ENCODE peak calls at places on chromosomes 13 and 19, in six cellular contexts. S, D, Z, E, U and B are unnamed samples.

GRCh38 chr19:17209126-17210036 is 5.8 kb upstream of the USE1 start:
- DNase-seq in S (peak), D (no peak), Z (peak), E (peak), U (no peak), B (peak)

GRCh38 chr13:51772781-51773180 is 31.2 kb downstream of the DHRS12 start:
- DNase-seq in S (no peak), D (no peak), Z (no peak), E (no peak), U (no peak), B (no peak)

GRCh38 chr19:582497-583197 is 7.0 kb upstream of the HCN2 start:
- DNase-seq in S (no peak), D (no peak), Z (no peak), E (no peak), U (no peak), B (no peak)

GRCh38 chr13:32234914-32235313 is 80.2 kb downstream of the ZAR1L start:
- DNase-seq in S (no peak), D (no peak), Z (no peak), E (no peak), U (no peak), B (no peak)

GRCh38 chr13:38803566-38803965 is 116.7 kb downstream of the FREM2 start:
- DNase-seq in S (no peak), D (no peak), Z (no peak), E (no peak), U (no peak), B (no peak)

GRCh38 chr13:32984857-32985626 is 31.2 kb upstream of the KL start:
- DNase-seq in S (no peak), D (no peak), Z (no peak), E (no peak), U (no peak), B (peak)

GRCh38 chr19:52600639-52601024 is 30.5 kb downstream of the ZNF701 start:
- DNase-seq in S (no peak), D (peak), Z (no peak), E (no peak), U (no peak), B (no peak)

GRCh38 chr13:111915104-111915551 is 151.8 kb upstream of the SOX1 start:
- DNase-seq in S (no peak), D (no peak), Z (no peak), E (no peak), U (no peak), B (no peak)

GRCh38 chr13:30340367-30341184 is 33.2 kb upstream of the KATNAL1 start:
- DNase-seq in S (peak), D (no peak), Z (peak), E (peak), U (no peak), B (no peak)

GRCh38 chr13:77860621-77861020 is 58.0 kb downstream of the EDNRB start:
- DNase-seq in S (no peak), D (no peak), Z (no peak), E (no peak), U (no peak), B (no peak)

GRCh38 chr13:94595943-94596574 is at the start of gene TGDS:
- DNase-seq in S (peak), D (peak), Z (peak), E (peak), U (peak), B (peak)

GRCh38 chr19:1970003-1970805 is 29.2 kb downstream of the CSNK1G2 start:
- DNase-seq in S (no peak), D (no peak), Z (no peak), E (no peak), U (no peak), B (no peak)

GRCh38 chr13:35927554-35927953 is 203.6 kb downstream of the DCLK1 start:
- DNase-seq in S (no peak), D (no peak), Z (no peak), E (no peak), U (no peak), B (no peak)

GRCh38 chr13:46551410-46552301 is 1.3 kb upstream of the LRCH1 start:
- DNase-seq in S (peak), D (peak), Z (peak), E (peak), U (no peak), B (peak)

GRCh38 chr13:65499251-65499650 is 1730.9 kb downstream of the PCDH9 start:
- DNase-seq in S (no peak), D (no peak), Z (no peak), E (no peak), U (no peak), B (no peak)

GRCh38 chr19:18384775-18385174 is 1.2 kb upstream of the GDF15 start:
- DNase-seq in S (no peak), D (no peak), Z (no peak), E (no peak), U (no peak), B (no peak)

GRCh38 chr13:25489238-25489637 is 117.5 kb downstream of the ATP8A2 start:
- DNase-seq in S (no peak), D (no peak), Z (no peak), E (no peak), U (no peak), B (no peak)

GRCh38 chr13:27466513-27466912 is 16.1 kb upstream of the MTIF3 start:
- DNase-seq in S (no peak), D (no peak), Z (no peak), E (no peak), U (no peak), B (no peak)

GRCh38 chr19:4375620-4376228 is 24.6 kb downstream of the SH3GL1 start:
- DNase-seq in S (peak), D (peak), Z (no peak), E (peak), U (peak), B (no peak)

GRCh38 chr19:53864308-53864836 is 3.3 kb upstream of the MYADM start:
- DNase-seq in S (no peak), D (peak), Z (no peak), E (no peak), U (no peak), B (no peak)

GRCh38 chr13:113996081-113996911 is 22.4 kb upstream of the C13orf46 start:
- DNase-seq in S (no peak), D (no peak), Z (no peak), E (no peak), U (no peak), B (no peak)

GRCh38 chr13:28037399-28037798 is 48.9 kb upstream of the URAD start:
- DNase-seq in S (no peak), D (no peak), Z (peak), E (no peak), U (no peak), B (no peak)

GRCh38 chr13:42041017-42041683 is 7.3 kb upstream of the DGKH start:
- DNase-seq in S (peak), D (no peak), Z (peak), E (peak), U (peak), B (peak)

GRCh38 chr19:844300-844971 is 3.6 kb downstream of the PRTN3 start:
- DNase-seq in S (no peak), D (no peak), Z (no peak), E (peak), U (no peak), B (no peak)

GRCh38 chr19:38319421-38320258 is at the start of gene KCNK6:
- DNase-seq in S (peak), D (no peak), Z (no peak), E (no peak), U (no peak), B (peak)

GRCh38 chr13:20412761-20413355 is 112.8 kb downstream of the CRYL1 start:
- DNase-seq in S (no peak), D (no peak), Z (no peak), E (no peak), U (no peak), B (no peak)

GRCh38 chr13:41691276-41691675 is 233.9 kb downstream of the RGCC start:
- DNase-seq in S (no peak), D (no peak), Z (no peak), E (no peak), U (no peak), B (no peak)

GRCh38 chr13:25973085-25973484 is 78.7 kb downstream of the SHISA2 start:
- DNase-seq in S (no peak), D (no peak), Z (no peak), E (no peak), U (no peak), B (no peak)

GRCh38 chr13:93505104-93505952 is 278.7 kb downstream of the GPC6 start:
- DNase-seq in S (no peak), D (peak), Z (no peak), E (no peak), U (no peak), B (no peak)

DNA sequence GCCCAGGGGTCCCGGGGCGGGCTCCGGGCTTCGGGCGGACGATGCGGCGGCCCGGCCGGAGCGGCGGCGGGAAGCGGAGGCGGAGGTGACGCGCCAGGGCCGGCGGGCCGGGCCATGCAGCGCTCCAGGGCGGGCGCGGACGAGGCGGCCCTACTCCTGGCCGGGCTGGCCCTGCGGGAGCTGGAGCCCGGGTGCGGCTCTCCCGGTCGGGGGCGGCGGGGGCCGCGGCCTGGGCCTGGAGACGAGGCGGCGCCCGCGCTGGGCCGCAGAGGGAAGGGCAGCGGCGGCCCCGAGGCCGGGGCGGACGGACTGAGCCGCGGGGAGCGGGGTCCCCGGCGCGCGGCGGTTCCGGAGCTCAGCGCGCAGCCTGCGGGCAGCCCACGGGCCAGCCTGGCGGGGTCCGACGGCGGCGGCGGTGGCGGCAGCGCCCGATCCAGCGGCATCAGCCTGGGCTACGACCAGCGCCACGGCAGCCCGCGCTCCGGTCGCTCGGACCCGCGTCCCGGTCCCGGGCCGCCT is 362 bp downstream of the WTIP start:
- DNase-seq in S (peak), D (no peak), Z (no peak), E (no peak), U (no peak), B (no peak)
- TF ChIP-seq JUND in S (no peak), D (no peak), Z (no peak), E (no peak), U (no peak), B (no peak)

DNA sequence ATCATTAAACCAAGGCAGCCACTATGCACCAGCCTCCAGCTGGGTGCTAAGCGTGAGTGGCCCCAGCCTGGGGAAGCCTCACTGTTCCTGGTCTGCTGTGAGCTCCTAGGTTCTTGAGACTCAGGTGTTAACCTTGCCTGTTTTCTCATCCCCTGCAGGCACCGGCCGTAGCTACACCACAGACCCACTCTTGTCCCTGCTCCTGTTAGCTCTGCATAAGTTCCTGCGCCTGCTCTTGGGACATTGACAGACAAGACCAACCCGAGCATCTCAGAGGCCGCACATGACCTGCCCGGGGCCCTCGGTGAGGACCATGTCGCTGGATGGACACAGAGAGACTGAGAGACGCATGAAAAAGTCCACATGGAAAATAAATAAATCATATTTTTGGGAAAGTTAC is 37.9 kb downstream of the VSTM2B start:
- DNase-seq in S (no peak), D (no peak), Z (no peak), E (no peak), U (no peak), B (no peak)
- TF ChIP-seq JUND in S (no peak), D (no peak), Z (no peak), E (no peak), U (no peak), B (no peak)

GRCh38 chr13:62320129-62320724 is 904.6 kb upstream of the PCDH20 start:
- DNase-seq in S (peak), D (peak), Z (peak), E (no peak), U (peak), B (peak)

GRCh38 chr13:62321895-62322294 is 906.2 kb upstream of the PCDH20 start:
- DNase-seq in S (no peak), D (no peak), Z (no peak), E (no peak), U (no peak), B (no peak)

GRCh38 chr13:62320731-62321130 is 905.1 kb upstream of the PCDH20 start:
- DNase-seq in S (peak), D (no peak), Z (no peak), E (no peak), U (no peak), B (no peak)

GRCh38 chr13:62324842-62325241 is 909.2 kb upstream of the PCDH20 start:
- DNase-seq in S (no peak), D (no peak), Z (no peak), E (no peak), U (no peak), B (no peak)

GRCh38 chr13:62321139-62321538 is 905.5 kb upstream of the PCDH20 start:
- DNase-seq in S (no peak), D (no peak), Z (no peak), E (no peak), U (no peak), B (no peak)
- TF ChIP-seq JUND in S (no peak), D (no peak), Z (no peak), E (no peak), U (no peak), B (no peak)

DNA sequence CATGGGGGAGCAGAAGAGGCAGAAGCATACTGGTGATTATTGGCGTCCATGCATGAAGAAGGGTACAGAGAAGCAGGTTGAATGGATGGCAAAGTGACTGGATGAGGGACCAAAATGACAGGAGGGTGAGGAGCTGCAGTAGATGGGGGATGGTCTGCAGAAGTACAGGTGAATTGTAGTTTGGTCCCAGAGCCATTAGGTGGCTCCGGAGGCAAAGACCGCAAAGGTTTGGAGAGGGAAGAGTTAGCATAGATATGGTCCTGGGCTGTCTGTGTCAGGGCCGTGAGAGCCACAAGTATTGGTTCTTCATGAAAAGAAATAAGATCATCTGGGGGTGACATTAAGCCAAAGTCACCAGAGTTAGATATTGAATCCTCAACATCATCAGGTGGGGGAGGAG is 59.0 kb upstream of the ZNF726 start:
- DNase-seq in S (no peak), D (no peak), Z (no peak), E (no peak), U (no peak), B (no peak)
- TF ChIP-seq JUND in S (no peak), D (no peak), Z (no peak), E (no peak), U (no peak), B (no peak)